ENCODE peak calls at places on chromosomes 7 and 10, in six cellular contexts. I is K562, T is GM23338, R is GM12878, F is WTC11, L is HepG2. W is an unnamed sample.

GRCh38 chr7:84949067-84949466 is 237.8 kb downstream of the SEMA3D start:
- DNase-seq in I (no peak), T (no peak), R (no peak), F (no peak), L (no peak), W (no peak)

GRCh38 chr7:128078309-128078708 is 47.1 kb upstream of the LRRC4 start:
- DNase-seq in I (peak), T (no peak), R (no peak), F (no peak), L (no peak), W (no peak)

GRCh38 chr10:17599089-17599488 is 18.1 kb downstream of the HACD1 start:
- DNase-seq in I (peak), T (peak), R (no peak), F (no peak), L (no peak), W (no peak)

GRCh38 chr10:133422223-133422820 is 2.1 kb downstream of the SPRN start:
- DNase-seq in I (no peak), T (peak), R (no peak), F (no peak), L (no peak), W (no peak)

GRCh38 chr10:24825551-24825950 is 101.9 kb upstream of the ARHGAP21 start:
- DNase-seq in I (no peak), T (no peak), R (no peak), F (no peak), L (no peak), W (no peak)

GRCh38 chr10:4131407-4132215 is 346.6 kb upstream of the KLF6 start:
- DNase-seq in I (no peak), T (no peak), R (peak), F (no peak), L (no peak), W (no peak)

GRCh38 chr10:4257939-4258465 is 473.0 kb upstream of the KLF6 start:
- DNase-seq in I (no peak), T (no peak), R (no peak), F (no peak), L (no peak), W (no peak)

GRCh38 chr10:124539935-124540641 is 78.5 kb downstream of the LHPP start:
- DNase-seq in I (peak), T (peak), R (no peak), F (peak), L (peak), W (peak)

GRCh38 chr10:70324951-70325781 is 41.4 kb upstream of the NPFFR1 start:
- DNase-seq in I (no peak), T (no peak), R (no peak), F (no peak), L (no peak), W (no peak)

GRCh38 chr7:121102619-121103018 is 114.1 kb downstream of the CPED1 start:
- DNase-seq in I (peak), T (peak), R (no peak), F (no peak), L (no peak), W (peak)

GRCh38 chr7:151686016-151686766 is 166.5 kb upstream of the RHEB start:
- DNase-seq in I (no peak), T (no peak), R (no peak), F (no peak), L (no peak), W (no peak)

GRCh38 chr7:30179016-30179436 is 44.2 kb downstream of the MTURN start:
- DNase-seq in I (no peak), T (no peak), R (peak), F (no peak), L (no peak), W (no peak)

GRCh38 chr10:62380002-62380401 is 5.8 kb downstream of the ZNF365 start:
- DNase-seq in I (no peak), T (no peak), R (no peak), F (no peak), L (peak), W (no peak)

GRCh38 chr10:22219308-22219707 is 1.5 kb upstream of the EBLN1 start:
- DNase-seq in I (peak), T (no peak), R (no peak), F (no peak), L (no peak), W (no peak)

GRCh38 chr7:28409716-28410627 is 2.3 kb upstream of the CREB5 start:
- DNase-seq in I (no peak), T (peak), R (no peak), F (peak), L (no peak), W (peak)

GRCh38 chr7:68787586-68787985 is 810.7 kb upstream of the AUTS2 start:
- DNase-seq in I (no peak), T (no peak), R (no peak), F (no peak), L (no peak), W (no peak)

GRCh38 chr10:100014129-100014762 is 4.5 kb upstream of the DNMBP start:
- DNase-seq in I (no peak), T (no peak), R (peak), F (no peak), L (no peak), W (no peak)

GRCh38 chr10:81179805-81180452 is 642.2 kb downstream of the SH2D4B start:
- DNase-seq in I (peak), T (peak), R (peak), F (peak), L (peak), W (no peak)

GRCh38 chr7:98514211-98515150 is 102.6 kb upstream of the NPTX2 start:
- DNase-seq in I (peak), T (peak), R (no peak), F (no peak), L (no peak), W (no peak)

GRCh38 chr10:70267161-70267933 is 16.5 kb downstream of the NPFFR1 start:
- DNase-seq in I (peak), T (peak), R (no peak), F (peak), L (no peak), W (peak)

GRCh38 chr7:97307521-97308108 is 190.1 kb downstream of the SDHAF3 start:
- DNase-seq in I (no peak), T (no peak), R (no peak), F (no peak), L (no peak), W (no peak)

GRCh38 chr7:151309306-151309705 is 32.3 kb upstream of the NUB1 start:
- DNase-seq in I (no peak), T (no peak), R (no peak), F (no peak), L (no peak), W (no peak)

GRCh38 chr7:6636741-6637543 is at the start of gene ZNF316:
- DNase-seq in I (peak), T (no peak), R (no peak), F (no peak), L (no peak), W (no peak)

GRCh38 chr7:142091957-142092356 is 19.6 kb upstream of the MGAM2 start:
- DNase-seq in I (no peak), T (no peak), R (no peak), F (no peak), L (no peak), W (no peak)

GRCh38 chr7:36673703-36674102 is 50.6 kb downstream of the AOAH start:
- DNase-seq in I (no peak), T (no peak), R (no peak), F (no peak), L (no peak), W (no peak)

GRCh38 chr7:151403764-151404163 is 6.1 kb downstream of the WDR86 start:
- DNase-seq in I (peak), T (no peak), R (no peak), F (no peak), L (no peak), W (no peak)

GRCh38 chr7:91527460-91527859 is 263.2 kb downstream of the FZD1 start:
- DNase-seq in I (peak), T (no peak), R (no peak), F (no peak), L (no peak), W (no peak)

GRCh38 chr10:33616921-33617320 is 282.5 kb upstream of the NRP1 start:
- DNase-seq in I (no peak), T (no peak), R (no peak), F (no peak), L (no peak), W (no peak)

GRCh38 chr7:134368851-134369533 is 52.3 kb upstream of the SLC35B4 start:
- DNase-seq in I (no peak), T (no peak), R (no peak), F (no peak), L (peak), W (no peak)

GRCh38 chr7:109986701-109987100 is 1104.2 kb upstream of the LRRN3 start:
- DNase-seq in I (no peak), T (no peak), R (no peak), F (no peak), L (no peak), W (no peak)

GRCh38 chr10:112722758-112723157 is 227.3 kb upstream of the TCF7L2 start:
- DNase-seq in I (no peak), T (no peak), R (no peak), F (no peak), L (no peak), W (no peak)

GRCh38 chr7:143172354-143172753 is 10.9 kb upstream of the TAS2R39 start:
- DNase-seq in I (no peak), T (peak), R (no peak), F (no peak), L (no peak), W (no peak)

GRCh38 chr7:147971606-147972005 is 619.0 kb upstream of the C7orf33 start:
- DNase-seq in I (no peak), T (no peak), R (no peak), F (no peak), L (no peak), W (no peak)

GRCh38 chr10:15367296-15367830 is 3.7 kb downstream of the FAM171A1 start:
- DNase-seq in I (no peak), T (no peak), R (no peak), F (no peak), L (peak), W (no peak)

GRCh38 chr7:124764847-124765400 is 668 bp downstream of the GPR37 start:
- DNase-seq in I (no peak), T (peak), R (no peak), F (peak), L (no peak), W (peak)

GRCh38 chr10:68816796-68817412 is 10.4 kb upstream of the STOX1 start:
- DNase-seq in I (no peak), T (no peak), R (no peak), F (no peak), L (no peak), W (no peak)

DNA sequence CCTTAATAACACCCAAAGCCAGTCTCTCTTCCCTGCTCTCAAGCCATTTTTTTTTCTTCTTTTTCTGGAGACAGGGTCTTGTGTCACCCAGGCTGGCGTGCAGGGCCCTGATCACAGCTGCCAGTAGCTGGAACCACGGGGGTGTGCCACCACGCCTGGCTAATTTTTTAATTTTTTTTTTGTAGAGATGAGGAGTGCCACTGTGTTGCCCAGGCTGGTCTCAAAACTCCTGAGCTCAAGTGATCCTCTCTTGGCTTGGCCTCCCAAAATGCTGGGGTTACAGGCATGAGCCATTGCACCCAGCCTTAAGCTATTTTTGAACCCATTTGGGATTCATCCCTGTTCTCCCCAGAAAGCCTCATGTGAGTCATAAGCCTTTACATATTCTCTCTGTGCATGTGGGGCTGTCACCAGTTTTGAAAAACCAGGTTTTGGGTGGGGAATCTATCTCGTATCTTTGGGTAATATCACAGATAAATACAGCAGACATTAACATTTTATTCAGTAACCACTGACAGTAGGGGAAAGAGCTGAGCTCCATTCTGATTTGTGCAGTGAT is 15.5 kb downstream of the ZNF487 start:
- DNase-seq in I (no peak), T (no peak), R (no peak), F (no peak), L (no peak), W (no peak)
- TF ChIP-seq CREB1 in I (no peak), T (no peak), R (no peak), F (no peak), L (no peak), W (no peak)

GRCh38 chr7:55129409-55130078 is 110.7 kb downstream of the EGFR start:
- DNase-seq in I (no peak), T (no peak), R (no peak), F (no peak), L (no peak), W (no peak)
- TF ChIP-seq CREB1 in I (no peak), T (no peak), R (no peak), F (no peak), L (no peak), W (no peak)

GRCh38 chr10:102832248-102832647 is 5.0 kb downstream of the CYP17A1 start:
- DNase-seq in I (no peak), T (no peak), R (no peak), F (no peak), L (no peak), W (no peak)

GRCh38 chr10:102834143-102834542 is 3.1 kb downstream of the CYP17A1 start:
- DNase-seq in I (peak), T (no peak), R (no peak), F (no peak), L (no peak), W (no peak)

GRCh38 chr10:102832987-102833386 is 4.2 kb downstream of the CYP17A1 start:
- DNase-seq in I (no peak), T (no peak), R (no peak), F (no peak), L (no peak), W (no peak)

GRCh38 chr10:102837230-102837721 is at the start of gene CYP17A1:
- DNase-seq in I (peak), T (no peak), R (no peak), F (no peak), L (no peak), W (no peak)

GRCh38 chr10:102835007-102835482 is 2.2 kb downstream of the CYP17A1 start:
- DNase-seq in I (peak), T (peak), R (peak), F (peak), L (peak), W (peak)
- TF ChIP-seq CREB1 in I (no peak), T (no peak), R (no peak), F (no peak), L (no peak), W (no peak)

DNA sequence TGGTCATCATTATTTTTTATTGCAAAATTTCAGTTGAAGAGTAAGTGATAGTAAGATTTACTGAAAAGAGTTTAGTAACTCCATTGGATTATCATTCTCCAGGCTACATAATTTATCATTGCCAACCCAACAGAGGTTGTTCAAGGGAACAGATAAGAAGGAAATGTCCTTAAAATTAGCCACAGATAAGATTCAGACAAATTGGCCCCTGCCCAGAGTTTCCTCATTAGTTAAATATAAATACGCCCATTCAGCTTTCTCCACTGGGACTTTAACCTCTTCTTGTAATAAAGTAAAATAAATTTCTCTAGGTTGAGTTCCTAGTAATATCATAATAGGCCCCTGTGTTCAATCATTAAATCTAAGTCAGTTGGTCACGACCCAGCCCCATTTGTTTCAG is 27.7 kb upstream of the PHYHIPL start:
- DNase-seq in I (no peak), T (no peak), R (no peak), F (no peak), L (no peak), W (no peak)
- TF ChIP-seq CREB1 in I (no peak), T (no peak), R (no peak), F (no peak), L (no peak), W (no peak)

GRCh38 chr7:95609277-95609971 is 13.1 kb upstream of the PDK4 start:
- DNase-seq in I (no peak), T (no peak), R (no peak), F (no peak), L (peak), W (no peak)

GRCh38 chr7:95607477-95608010 is 11.2 kb upstream of the PDK4 start:
- DNase-seq in I (no peak), T (no peak), R (no peak), F (no peak), L (no peak), W (no peak)

GRCh38 chr7:95611224-95611623 is 14.9 kb upstream of the PDK4 start:
- DNase-seq in I (no peak), T (no peak), R (no peak), F (no peak), L (no peak), W (no peak)

GRCh38 chr7:95605275-95605674 is 9.0 kb upstream of the PDK4 start:
- DNase-seq in I (no peak), T (no peak), R (no peak), F (no peak), L (no peak), W (no peak)

GRCh38 chr7:95608344-95609173 is 12.2 kb upstream of the PDK4 start:
- DNase-seq in I (peak), T (peak), R (peak), F (peak), L (peak), W (no peak)
- TF ChIP-seq CREB1 in I (no peak), T (no peak), R (no peak), F (no peak), L (no peak), W (no peak)

W was measured in H1.